ENCODE peak calls at places on chromosomes 7 and 10, in ten cellular contexts. One of them, this sample, is unnamed.

GRCh38 chr10:29908977-29909376 is 150.4 kb downstream of the JCAD start:
- DNase-seq in heart right ventricle: no peak
- DNase-seq in colonic mucosa: no peak
- DNase-seq in mesendoderm: no peak
- DNase-seq in CD8-positive, alpha-beta memory T cell: no peak
- DNase-seq in fibroblast of lung: no peak
- DNase-seq in SK-N-SH: no peak
- DNase-seq in esophagus muscularis mucosa: no peak
- DNase-seq in transverse colon: no peak
- DNase-seq in body of pancreas: no peak
- DNase-seq in this sample: no peak

GRCh38 chr10:6396652-6397051 is 183.4 kb downstream of the PRKCQ start:
- DNase-seq in transverse colon: no peak
- DNase-seq in mesendoderm: no peak
- DNase-seq in esophagus muscularis mucosa: no peak
- DNase-seq in CD8-positive, alpha-beta memory T cell: no peak
- DNase-seq in colonic mucosa: no peak
- DNase-seq in heart right ventricle: no peak
- DNase-seq in fibroblast of lung: peak; percentile 74
- DNase-seq in body of pancreas: no peak
- DNase-seq in SK-N-SH: no peak
- DNase-seq in this sample: no peak

GRCh38 chr10:110358869-110359629 is 54.3 kb upstream of the SMNDC1 start:
- DNase-seq in CD8-positive, alpha-beta memory T cell: no peak
- DNase-seq in SK-N-SH: no peak
- DNase-seq in heart right ventricle: no peak
- DNase-seq in transverse colon: no peak
- DNase-seq in fibroblast of lung: peak; percentile 70
- DNase-seq in body of pancreas: peak; percentile 27
- DNase-seq in colonic mucosa: no peak
- DNase-seq in mesendoderm: peak; percentile 89
- DNase-seq in esophagus muscularis mucosa: no peak
- DNase-seq in this sample: no peak

GRCh38 chr10:104347295-104348045 is 6.2 kb upstream of the CFAP58 start:
- DNase-seq in colonic mucosa: no peak
- DNase-seq in transverse colon: no peak
- DNase-seq in CD8-positive, alpha-beta memory T cell: no peak
- DNase-seq in esophagus muscularis mucosa: no peak
- DNase-seq in body of pancreas: no peak
- DNase-seq in SK-N-SH: no peak
- DNase-seq in mesendoderm: no peak
- DNase-seq in fibroblast of lung: no peak
- DNase-seq in heart right ventricle: no peak
- DNase-seq in this sample: no peak

GRCh38 chr10:86443069-86443468 is 76.5 kb upstream of the GRID1 start:
- DNase-seq in SK-N-SH: no peak
- DNase-seq in mesendoderm: no peak
- DNase-seq in esophagus muscularis mucosa: no peak
- DNase-seq in fibroblast of lung: peak; percentile 83
- DNase-seq in colonic mucosa: no peak
- DNase-seq in heart right ventricle: no peak
- DNase-seq in CD8-positive, alpha-beta memory T cell: no peak
- DNase-seq in body of pancreas: no peak
- DNase-seq in transverse colon: no peak
- DNase-seq in this sample: no peak

GRCh38 chr7:158021836-158022235 is 565.8 kb downstream of the PTPRN2 start:
- DNase-seq in SK-N-SH: no peak
- DNase-seq in mesendoderm: no peak
- DNase-seq in heart right ventricle: no peak
- DNase-seq in fibroblast of lung: no peak
- DNase-seq in colonic mucosa: no peak
- DNase-seq in transverse colon: no peak
- DNase-seq in esophagus muscularis mucosa: no peak
- DNase-seq in CD8-positive, alpha-beta memory T cell: no peak
- DNase-seq in body of pancreas: no peak
- DNase-seq in this sample: no peak

GRCh38 chr10:119090968-119091367 is 10.4 kb upstream of the EIF3A start:
- DNase-seq in fibroblast of lung: peak; percentile 85
- DNase-seq in colonic mucosa: peak; percentile 64
- DNase-seq in CD8-positive, alpha-beta memory T cell: no peak
- DNase-seq in SK-N-SH: no peak
- DNase-seq in heart right ventricle: no peak
- DNase-seq in body of pancreas: no peak
- DNase-seq in esophagus muscularis mucosa: no peak
- DNase-seq in transverse colon: peak; percentile 50
- DNase-seq in mesendoderm: no peak
- DNase-seq in this sample: peak; percentile 95

GRCh38 chr10:70584941-70585544 is 17.5 kb downstream of the PRF1 start:
- DNase-seq in mesendoderm: peak; percentile 88
- DNase-seq in CD8-positive, alpha-beta memory T cell: no peak
- DNase-seq in colonic mucosa: no peak
- DNase-seq in heart right ventricle: no peak
- DNase-seq in esophagus muscularis mucosa: no peak
- DNase-seq in SK-N-SH: peak; percentile 91
- DNase-seq in fibroblast of lung: peak; percentile 33
- DNase-seq in body of pancreas: no peak
- DNase-seq in transverse colon: no peak
- DNase-seq in this sample: no peak

GRCh38 chr7:107610353-107610752 is 30.3 kb downstream of the BCAP29 start:
- DNase-seq in transverse colon: no peak
- DNase-seq in fibroblast of lung: peak; percentile 17
- DNase-seq in CD8-positive, alpha-beta memory T cell: no peak
- DNase-seq in SK-N-SH: peak; percentile 45
- DNase-seq in esophagus muscularis mucosa: no peak
- DNase-seq in colonic mucosa: no peak
- DNase-seq in heart right ventricle: no peak
- DNase-seq in mesendoderm: no peak
- DNase-seq in body of pancreas: no peak
- DNase-seq in this sample: no peak

GRCh38 chr7:107609861-107610260 is 29.8 kb downstream of the BCAP29 start:
- DNase-seq in transverse colon: no peak
- DNase-seq in heart right ventricle: no peak
- DNase-seq in esophagus muscularis mucosa: no peak
- DNase-seq in colonic mucosa: no peak
- DNase-seq in fibroblast of lung: peak; percentile 15
- DNase-seq in CD8-positive, alpha-beta memory T cell: no peak
- DNase-seq in body of pancreas: no peak
- DNase-seq in SK-N-SH: peak; percentile 48
- DNase-seq in mesendoderm: no peak
- DNase-seq in this sample: no peak

GRCh38 chr7:107606303-107606702 is 26.3 kb downstream of the BCAP29 start:
- DNase-seq in CD8-positive, alpha-beta memory T cell: no peak
- DNase-seq in colonic mucosa: no peak
- DNase-seq in heart right ventricle: no peak
- DNase-seq in esophagus muscularis mucosa: no peak
- DNase-seq in mesendoderm: no peak
- DNase-seq in body of pancreas: no peak
- DNase-seq in transverse colon: no peak
- DNase-seq in SK-N-SH: no peak
- DNase-seq in fibroblast of lung: no peak
- DNase-seq in this sample: no peak

GRCh38 chr7:107600816-107601215 is 20.8 kb downstream of the BCAP29 start:
- DNase-seq in transverse colon: no peak
- DNase-seq in mesendoderm: no peak
- DNase-seq in heart right ventricle: no peak
- DNase-seq in CD8-positive, alpha-beta memory T cell: no peak
- DNase-seq in esophagus muscularis mucosa: no peak
- DNase-seq in SK-N-SH: no peak
- DNase-seq in colonic mucosa: no peak
- DNase-seq in fibroblast of lung: no peak
- DNase-seq in body of pancreas: no peak
- DNase-seq in this sample: no peak

GRCh38 chr7:107605223-107605815 is 25.3 kb downstream of the BCAP29 start:
- DNase-seq in CD8-positive, alpha-beta memory T cell: no peak
- DNase-seq in transverse colon: no peak
- DNase-seq in heart right ventricle: no peak
- DNase-seq in SK-N-SH: no peak
- DNase-seq in esophagus muscularis mucosa: no peak
- DNase-seq in colonic mucosa: no peak
- DNase-seq in fibroblast of lung: no peak
- DNase-seq in body of pancreas: no peak
- DNase-seq in mesendoderm: no peak
- DNase-seq in this sample: no peak
- H3K4me3 ChIP-seq in CD8-positive, alpha-beta memory T cell: no peak overlapping the region
- H3K4me3 ChIP-seq in transverse colon: no peak overlapping the region
- H3K4me3 ChIP-seq in heart right ventricle: no peak overlapping the region
- H3K4me3 ChIP-seq in SK-N-SH: no peak overlapping the region
- H3K4me3 ChIP-seq in esophagus muscularis mucosa: no peak overlapping the region
- H3K4me3 ChIP-seq in colonic mucosa: no peak overlapping the region
- H3K4me3 ChIP-seq in fibroblast of lung: no peak overlapping the region
- H3K4me3 ChIP-seq in body of pancreas: no peak overlapping the region
- H3K4me3 ChIP-seq in mesendoderm: no peak overlapping the region
- H3K4me3 ChIP-seq in this sample: no peak overlapping the region

GRCh38 chr7:1455955-1456354 is 3.3 kb downstream of the MICALL2 start:
- DNase-seq in CD8-positive, alpha-beta memory T cell: no peak
- DNase-seq in esophagus muscularis mucosa: no peak
- DNase-seq in heart right ventricle: no peak
- DNase-seq in mesendoderm: no peak
- DNase-seq in colonic mucosa: no peak
- DNase-seq in body of pancreas: no peak
- DNase-seq in SK-N-SH: no peak
- DNase-seq in transverse colon: no peak
- DNase-seq in fibroblast of lung: no peak
- DNase-seq in this sample: no peak

GRCh38 chr7:1457059-1457948 is 2.0 kb downstream of the MICALL2 start:
- DNase-seq in heart right ventricle: no peak
- DNase-seq in body of pancreas: no peak
- DNase-seq in mesendoderm: no peak
- DNase-seq in esophagus muscularis mucosa: no peak
- DNase-seq in CD8-positive, alpha-beta memory T cell: no peak
- DNase-seq in transverse colon: no peak
- DNase-seq in SK-N-SH: no peak
- DNase-seq in fibroblast of lung: no peak
- DNase-seq in colonic mucosa: peak; percentile 46
- DNase-seq in this sample: no peak

GRCh38 chr7:1452205-1452604 is 7.1 kb downstream of the MICALL2 start:
- DNase-seq in SK-N-SH: no peak
- DNase-seq in fibroblast of lung: no peak
- DNase-seq in CD8-positive, alpha-beta memory T cell: no peak
- DNase-seq in mesendoderm: no peak
- DNase-seq in colonic mucosa: no peak
- DNase-seq in transverse colon: no peak
- DNase-seq in esophagus muscularis mucosa: no peak
- DNase-seq in body of pancreas: no peak
- DNase-seq in heart right ventricle: no peak
- DNase-seq in this sample: no peak

GRCh38 chr7:1455241-1455939 is 3.9 kb downstream of the MICALL2 start:
- DNase-seq in body of pancreas: peak; percentile 92
- DNase-seq in SK-N-SH: no peak
- DNase-seq in heart right ventricle: no peak
- DNase-seq in colonic mucosa: peak; percentile 82
- DNase-seq in transverse colon: peak; percentile 87
- DNase-seq in mesendoderm: no peak
- DNase-seq in fibroblast of lung: no peak
- DNase-seq in esophagus muscularis mucosa: no peak
- DNase-seq in CD8-positive, alpha-beta memory T cell: no peak
- DNase-seq in this sample: no peak

GRCh38 chr7:1454471-1455065 is 4.7 kb downstream of the MICALL2 start:
- DNase-seq in body of pancreas: no peak
- DNase-seq in CD8-positive, alpha-beta memory T cell: no peak
- DNase-seq in transverse colon: no peak
- DNase-seq in mesendoderm: no peak
- DNase-seq in colonic mucosa: no peak
- DNase-seq in SK-N-SH: no peak
- DNase-seq in heart right ventricle: no peak
- DNase-seq in esophagus muscularis mucosa: no peak
- DNase-seq in fibroblast of lung: no peak
- DNase-seq in this sample: no peak
- H3K4me1 ChIP-seq in body of pancreas: peaks cover 50% of the 10 kb centered on the region
- H3K4me1 ChIP-seq in CD8-positive, alpha-beta memory T cell: peaks cover 14% of the 10 kb centered on the region
- H3K4me1 ChIP-seq in transverse colon: peaks cover 19% of the 10 kb centered on the region
- H3K4me1 ChIP-seq in mesendoderm: no peaks in the 10 kb centered on the region
- H3K4me1 ChIP-seq in colonic mucosa: peaks cover 6% of the 10 kb centered on the region
- H3K4me1 ChIP-seq in SK-N-SH: peaks cover 7% of the 10 kb centered on the region
- H3K4me1 ChIP-seq in heart right ventricle: peaks cover 50% of the 10 kb centered on the region
- H3K4me1 ChIP-seq in esophagus muscularis mucosa: peaks cover 89% of the 10 kb centered on the region
- H3K4me1 ChIP-seq in fibroblast of lung: peaks cover 23% of the 10 kb centered on the region
- H3K4me1 ChIP-seq in this sample: peaks cover 14% of the 10 kb centered on the region

DNA sequence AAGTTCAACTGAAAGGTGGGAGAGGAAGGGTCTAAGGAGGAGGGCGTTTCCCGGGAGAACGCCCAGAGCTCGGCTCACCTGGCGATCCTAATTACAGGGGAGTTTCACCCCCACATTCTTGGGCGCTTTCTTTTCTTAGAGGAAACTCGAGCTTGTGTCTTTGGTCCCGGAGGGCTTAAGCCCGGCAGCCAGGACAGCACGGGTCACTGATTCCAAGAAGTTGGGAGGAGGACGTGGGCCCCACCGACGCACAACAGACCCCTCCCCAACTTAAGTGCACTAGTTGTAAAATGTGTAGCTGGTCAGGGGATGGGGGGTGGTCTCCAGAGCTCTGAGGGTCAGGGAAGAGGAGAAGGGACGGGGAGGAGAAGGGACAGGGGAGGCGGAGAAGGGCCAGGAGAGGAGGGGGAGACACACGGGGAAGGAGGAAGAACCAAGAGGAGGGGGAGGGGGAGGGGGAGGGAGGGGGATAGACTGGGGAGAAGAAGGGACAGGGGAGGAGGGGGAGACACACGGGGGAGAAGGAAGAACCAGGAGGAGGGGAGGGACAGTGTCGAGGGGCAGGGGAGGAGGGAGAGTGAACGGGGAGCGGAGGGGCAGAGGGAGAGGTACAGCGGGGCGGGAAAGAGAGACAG is 870 bp downstream of the BAIAP2L1 start:
- DNase-seq in colonic mucosa: no peak
- DNase-seq in heart right ventricle: no peak
- DNase-seq in transverse colon: no peak
- DNase-seq in body of pancreas: peak; percentile 37
- DNase-seq in mesendoderm: peak; percentile 82
- DNase-seq in fibroblast of lung: peak; percentile 63
- DNase-seq in SK-N-SH: peak; percentile 73
- DNase-seq in esophagus muscularis mucosa: no peak
- DNase-seq in CD8-positive, alpha-beta memory T cell: no peak
- DNase-seq in this sample: no peak
- H3K27ac ChIP-seq in colonic mucosa: peak overlapping the region; percentile 76
- H3K27ac ChIP-seq in heart right ventricle: peak overlapping the region; percentile 43
- H3K27ac ChIP-seq in transverse colon: peak overlapping the region; percentile 87
- H3K27ac ChIP-seq in body of pancreas: peak overlapping the region; percentile 70
- H3K27ac ChIP-seq in mesendoderm: no peak overlapping the region
- H3K27ac ChIP-seq in fibroblast of lung: no peak overlapping the region
- H3K27ac ChIP-seq in SK-N-SH: no peak overlapping the region
- H3K27ac ChIP-seq in esophagus muscularis mucosa: peak overlapping the region; percentile 46
- H3K27ac ChIP-seq in CD8-positive, alpha-beta memory T cell: peak overlapping the region; percentile 18
- H3K27ac ChIP-seq in this sample: no peak overlapping the region

DNA sequence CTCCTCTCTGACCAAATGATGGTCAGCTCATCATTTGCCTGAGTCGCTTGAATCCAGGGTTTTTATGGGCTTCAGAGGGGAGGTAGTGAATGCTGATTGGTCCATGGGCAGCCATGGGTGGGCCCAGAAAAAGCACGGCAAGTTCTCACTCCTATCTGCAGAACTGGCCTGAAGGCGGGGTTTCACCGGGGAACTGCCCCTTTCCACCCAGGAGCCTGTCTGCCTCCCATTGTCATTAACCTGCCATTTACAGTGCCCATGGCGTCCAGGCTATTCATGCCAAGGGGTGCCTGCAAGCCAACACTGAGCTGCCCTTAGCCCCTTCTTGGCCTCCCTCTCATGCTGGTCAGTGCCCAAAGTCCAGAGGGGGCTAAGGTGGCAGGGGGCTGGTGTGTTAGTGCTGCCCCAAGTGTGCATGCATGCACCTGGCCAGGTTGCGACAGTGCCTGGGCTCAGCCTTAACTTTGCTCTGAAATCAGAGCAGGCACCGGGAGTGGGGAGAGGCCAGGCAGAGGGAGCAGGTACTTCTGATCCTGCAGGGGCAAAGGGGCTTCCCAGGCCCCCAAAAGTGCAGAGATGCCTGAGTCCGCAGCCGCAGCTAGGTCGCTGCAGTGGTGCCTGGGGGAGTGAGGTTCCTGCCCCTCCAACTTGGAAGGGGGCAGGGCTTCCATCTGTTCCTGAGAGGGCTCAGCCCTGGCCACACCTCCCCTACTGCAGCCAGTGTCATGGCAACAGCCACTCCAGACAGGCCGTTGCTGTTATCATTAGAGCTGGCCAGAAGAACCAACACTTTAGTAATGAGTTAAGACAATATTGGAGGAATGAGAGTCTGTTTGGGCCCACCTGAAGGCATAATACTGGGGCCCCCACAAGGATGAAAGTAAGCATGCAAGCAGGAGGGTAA is 561.6 kb downstream of the GRM8 start:
- DNase-seq in body of pancreas: no peak
- DNase-seq in CD8-positive, alpha-beta memory T cell: no peak
- DNase-seq in colonic mucosa: no peak
- DNase-seq in heart right ventricle: no peak
- DNase-seq in SK-N-SH: no peak
- DNase-seq in mesendoderm: no peak
- DNase-seq in transverse colon: no peak
- DNase-seq in esophagus muscularis mucosa: no peak
- DNase-seq in fibroblast of lung: no peak
- DNase-seq in this sample: no peak
- H3K4me3 ChIP-seq in body of pancreas: no peak overlapping the region
- H3K4me3 ChIP-seq in CD8-positive, alpha-beta memory T cell: no peak overlapping the region
- H3K4me3 ChIP-seq in colonic mucosa: no peak overlapping the region
- H3K4me3 ChIP-seq in heart right ventricle: no peak overlapping the region
- H3K4me3 ChIP-seq in SK-N-SH: no peak overlapping the region
- H3K4me3 ChIP-seq in mesendoderm: no peak overlapping the region
- H3K4me3 ChIP-seq in transverse colon: no peak overlapping the region
- H3K4me3 ChIP-seq in esophagus muscularis mucosa: no peak overlapping the region
- H3K4me3 ChIP-seq in fibroblast of lung: no peak overlapping the region
- H3K4me3 ChIP-seq in this sample: no peak overlapping the region

This sample was measured in CD4-positive, CD25-positive, alpha-beta regulatory T cell.